ENCODE peak calls at places on chromosomes 6 and 20, in five cellular contexts. F is cardiac muscle cell, V is HepG2, Y is A549, O is uterus. W is an unnamed sample.
A peak's percentile ranks its signal among the peaks of the same experiment; 100 is the strongest.

GRCh38 chr20:15986690-15987089 is 586.6 kb downstream of the KIF16B start:
- DNase-seq in Y (no peak), F (no peak), O (no peak), V (no peak), W (no peak)

GRCh38 chr6:166450167-166450873 is 67.6 kb upstream of the MPC1 start:
- DNase-seq in V (no peak), Y (no peak), O (no peak), F (no peak), W (no peak)

GRCh38 chr6:26575494-26575939 is 21.2 kb upstream of the ABT1 start:
- DNase-seq in O (no peak), F (no peak), V (no peak), Y (no peak), W (no peak)

GRCh38 chr6:90497411-90497810 is 89.5 kb downstream of the MAP3K7 start:
- DNase-seq in V (peak; percentile 31), F (no peak), Y (no peak), O (no peak), W (no peak)

GRCh38 chr6:79605968-79606764 is 25.0 kb upstream of the SH3BGRL2 start:
- DNase-seq in O (no peak), V (no peak), Y (peak; percentile 3), F (no peak), W (no peak)

GRCh38 chr6:80520195-80520594 is 413.7 kb downstream of the BCKDHB start:
- DNase-seq in Y (no peak), F (no peak), O (no peak), V (no peak), W (no peak)

GRCh38 chr6:136737343-136738177 is 54.7 kb downstream of the MAP3K5 start:
- DNase-seq in V (no peak), Y (no peak), F (peak; percentile 9), O (peak; percentile 69), W (peak; percentile 36)

GRCh38 chr20:45626540-45626939 is 3.0 kb upstream of the WFDC10A start:
- DNase-seq in Y (no peak), F (no peak), O (no peak), V (no peak), W (no peak)

GRCh38 chr6:11143394-11144371 is 32.2 kb upstream of the ERVFRD-1 start:
- DNase-seq in V (peak; percentile 91), O (peak; percentile 61), Y (peak; percentile 84), F (no peak), W (peak; percentile 45)

GRCh38 chr6:75430631-75431345 is 62.8 kb downstream of the FILIP1 start:
- DNase-seq in Y (no peak), F (no peak), O (no peak), V (no peak), W (no peak)

GRCh38 chr6:53103993-53104675 is 38.9 kb downstream of the FBXO9 start:
- DNase-seq in V (peak; percentile 74), Y (no peak), O (no peak), F (peak; percentile 20), W (no peak)

GRCh38 chr6:88443554-88443953 is 277.4 kb upstream of the CNR1 start:
- DNase-seq in Y (no peak), V (no peak), F (no peak), O (no peak), W (no peak)

GRCh38 chr20:5612476-5613291 is 137.5 kb upstream of the SHLD1 start:
- DNase-seq in Y (no peak), O (no peak), F (no peak), V (no peak), W (no peak)

GRCh38 chr6:135506270-135506997 is 8.9 kb upstream of the AHI1 start:
- DNase-seq in Y (peak; percentile 21), F (peak; percentile 51), V (peak; percentile 45), O (no peak), W (peak; percentile 55)

GRCh38 chr6:18352842-18353241 is 34.3 kb upstream of the RNF144B start:
- DNase-seq in Y (no peak), O (no peak), V (no peak), F (no peak), W (no peak)
- H3K27ac ChIP-seq in Y (no peak overlapping the region), O (no peak overlapping the region), V (no peak overlapping the region), F (no peak overlapping the region), W (no peak overlapping the region)

GRCh38 chr6:139979021-139979721 is 604.7 kb upstream of the CITED2 start:
- DNase-seq in O (no peak), F (no peak), Y (no peak), V (no peak), W (no peak)
- H3K4me1 ChIP-seq in O (peaks cover 15% of the 10 kb centered on the region), F (peaks cover 37% of the 10 kb centered on the region), Y (peaks cover 65% of the 10 kb centered on the region), V (no peaks in the 10 kb centered on the region), W (peaks cover 5% of the 10 kb centered on the region)

GRCh38 chr6:162710438-162710837 is 17.1 kb downstream of the PRKN start:
- DNase-seq in Y (no peak), V (no peak), O (no peak), F (no peak), W (no peak)
- H3K4me3 ChIP-seq in Y (no peak overlapping the region), V (no peak overlapping the region), O (no peak overlapping the region), F (no peak overlapping the region), W (no peak overlapping the region)

GRCh38 chr20:25226433-25227316 is 21.2 kb upstream of the PYGB start:
- DNase-seq in F (no peak), O (peak; percentile 30), Y (no peak), V (no peak), W (no peak)

GRCh38 chr20:25229486-25230176 is 18.3 kb upstream of the PYGB start:
- DNase-seq in F (no peak), V (no peak), O (no peak), Y (no peak), W (no peak)

GRCh38 chr20:25233016-25233772 is 14.7 kb upstream of the PYGB start:
- DNase-seq in O (no peak), F (no peak), V (peak; percentile 88), Y (peak; percentile 92), W (peak; percentile 79)

GRCh38 chr20:25227317-25227831 is 20.5 kb upstream of the PYGB start:
- DNase-seq in Y (no peak), O (peak; percentile 38), V (peak; percentile 94), F (peak; percentile 87), W (no peak)

DNA sequence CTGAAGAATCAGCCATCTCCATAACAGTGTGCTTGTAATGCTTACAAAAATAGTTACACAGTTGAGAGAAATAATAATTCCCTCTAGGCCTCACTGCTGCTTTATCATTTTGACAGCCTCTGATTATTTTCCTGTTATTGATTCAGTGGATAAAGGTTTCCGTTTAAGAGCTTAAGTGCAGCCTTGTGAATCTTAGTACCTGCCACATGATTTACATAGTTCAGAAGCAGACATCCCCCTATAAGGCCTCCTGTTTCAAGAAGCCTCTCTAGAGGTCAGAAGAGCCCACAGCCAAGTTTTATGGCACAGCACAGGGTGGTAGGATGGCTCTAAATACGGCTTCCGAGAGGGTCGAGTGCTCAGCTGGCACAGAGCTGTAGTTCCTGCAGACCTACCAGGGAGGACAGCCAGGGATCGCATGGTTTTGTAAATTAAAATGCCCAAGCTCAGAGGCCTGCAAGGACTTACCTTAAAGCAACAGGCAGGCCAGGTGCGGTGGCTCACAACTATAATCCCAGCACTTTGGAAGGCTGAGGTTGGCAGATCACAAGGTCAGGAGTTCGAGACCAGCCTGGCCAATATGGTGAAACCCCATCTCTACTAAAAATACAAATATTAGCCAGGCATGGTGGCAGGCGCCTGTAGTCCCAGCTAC is 17.6 kb upstream of the PYGB start:
- DNase-seq in O (no peak), F (peak; percentile 54), Y (no peak), V (no peak), W (no peak)
- H3K27ac ChIP-seq in O (no peak overlapping the region), F (peak overlapping the region; percentile 99), Y (peak overlapping the region; percentile 95), V (no peak overlapping the region), W (no peak overlapping the region)

W was measured in small intestine.